ENCODE peak calls at places on chromosomes 13 and 19, in five cellular contexts. One of them, this sample, is unnamed.

GRCh38 chr19:53553865-53554791 is 16.2 kb downstream of the ZNF331 start:
- DNase-seq in nephron progenitor cell: no peak
- DNase-seq in breast epithelium: peak; percentile 77
- DNase-seq in stomach: peak; percentile 90
- DNase-seq in HFFc6: peak; percentile 72
- DNase-seq in this sample: peak; percentile 44

GRCh38 chr13:29892149-29892548 is 41.7 kb upstream of the UBL3 start:
- DNase-seq in nephron progenitor cell: no peak
- DNase-seq in stomach: no peak
- DNase-seq in breast epithelium: no peak
- DNase-seq in HFFc6: no peak
- DNase-seq in this sample: no peak

GRCh38 chr19:799076-799881 is 2.0 kb downstream of the PTBP1 start:
- DNase-seq in nephron progenitor cell: peak; percentile 42
- DNase-seq in breast epithelium: no peak
- DNase-seq in stomach: no peak
- DNase-seq in HFFc6: peak; percentile 41
- DNase-seq in this sample: no peak

GRCh38 chr19:11736696-11737095 is 2.0 kb downstream of the ZNF823 start:
- DNase-seq in breast epithelium: no peak
- DNase-seq in HFFc6: peak; percentile 77
- DNase-seq in nephron progenitor cell: no peak
- DNase-seq in stomach: no peak
- DNase-seq in this sample: no peak

GRCh38 chr19:2049741-2050348 is 1.2 kb downstream of the MKNK2 start:
- DNase-seq in breast epithelium: peak; percentile 88
- DNase-seq in nephron progenitor cell: peak; percentile 53
- DNase-seq in HFFc6: peak; percentile 83
- DNase-seq in stomach: peak; percentile 91
- DNase-seq in this sample: no peak

GRCh38 chr13:31105020-31105800 is 56.5 kb downstream of the HSPH1 start:
- DNase-seq in HFFc6: no peak
- DNase-seq in nephron progenitor cell: no peak
- DNase-seq in breast epithelium: no peak
- DNase-seq in stomach: no peak
- DNase-seq in this sample: no peak

GRCh38 chr19:29365836-29366417 is 153.0 kb upstream of the UQCRFS1 start:
- DNase-seq in HFFc6: no peak
- DNase-seq in breast epithelium: no peak
- DNase-seq in stomach: no peak
- DNase-seq in nephron progenitor cell: no peak
- DNase-seq in this sample: no peak

GRCh38 chr19:3061214-3062161 is 807 bp downstream of the TLE5 start:
- DNase-seq in nephron progenitor cell: no peak
- DNase-seq in stomach: peak; percentile 52
- DNase-seq in breast epithelium: no peak
- DNase-seq in HFFc6: no peak
- DNase-seq in this sample: no peak

GRCh38 chr13:84303035-84303434 is 420.8 kb upstream of the SLITRK1 start:
- DNase-seq in nephron progenitor cell: no peak
- DNase-seq in HFFc6: no peak
- DNase-seq in breast epithelium: no peak
- DNase-seq in stomach: no peak
- DNase-seq in this sample: no peak

GRCh38 chr19:56126983-56127780 is 6.1 kb upstream of the ZNF787 start:
- DNase-seq in HFFc6: no peak
- DNase-seq in breast epithelium: no peak
- DNase-seq in stomach: no peak
- DNase-seq in nephron progenitor cell: no peak
- DNase-seq in this sample: no peak

GRCh38 chr13:40389081-40389641 is 277.3 kb downstream of the FOXO1 start:
- DNase-seq in HFFc6: no peak
- DNase-seq in nephron progenitor cell: no peak
- DNase-seq in stomach: no peak
- DNase-seq in breast epithelium: no peak
- DNase-seq in this sample: no peak

GRCh38 chr19:11191273-11191755 is 6.0 kb downstream of the KANK2 start:
- DNase-seq in HFFc6: peak; percentile 86
- DNase-seq in stomach: peak; percentile 36
- DNase-seq in nephron progenitor cell: no peak
- DNase-seq in breast epithelium: no peak
- DNase-seq in this sample: no peak

GRCh38 chr13:100875392-100876043 is 200.9 kb upstream of the TMTC4 start:
- DNase-seq in stomach: no peak
- DNase-seq in HFFc6: peak; percentile 76
- DNase-seq in breast epithelium: no peak
- DNase-seq in nephron progenitor cell: no peak
- DNase-seq in this sample: peak; percentile 95

GRCh38 chr19:4969772-4970531 is 1.0 kb downstream of the KDM4B start:
- DNase-seq in HFFc6: no peak
- DNase-seq in breast epithelium: no peak
- DNase-seq in stomach: no peak
- DNase-seq in nephron progenitor cell: no peak
- DNase-seq in this sample: no peak

GRCh38 chr13:53250272-53250875 is 221.8 kb downstream of the OLFM4 start:
- DNase-seq in HFFc6: peak; percentile 77
- DNase-seq in stomach: no peak
- DNase-seq in nephron progenitor cell: peak; percentile 42
- DNase-seq in breast epithelium: no peak
- DNase-seq in this sample: peak; percentile 64

GRCh38 chr13:24916464-24916863 is 152.5 kb downstream of the RNF17 start:
- DNase-seq in stomach: no peak
- DNase-seq in breast epithelium: no peak
- DNase-seq in nephron progenitor cell: no peak
- DNase-seq in HFFc6: no peak
- DNase-seq in this sample: no peak

GRCh38 chr19:45403781-45404556 is 900 bp downstream of the PPP1R13L start:
- DNase-seq in nephron progenitor cell: peak; percentile 71
- DNase-seq in breast epithelium: peak; percentile 81
- DNase-seq in stomach: peak; percentile 73
- DNase-seq in HFFc6: no peak
- DNase-seq in this sample: no peak
- TF ChIP-seq CTCF in nephron progenitor cell: peak; percentile 39
- TF ChIP-seq CTCF in breast epithelium: peak; percentile 18
- TF ChIP-seq CTCF in stomach: no peak
- TF ChIP-seq CTCF in HFFc6: peak; percentile 75
- TF ChIP-seq CTCF in this sample: peak; percentile 69

GRCh38 chr13:38693168-38693567 is 6.3 kb downstream of the FREM2 start:
- DNase-seq in HFFc6: no peak
- DNase-seq in stomach: no peak
- DNase-seq in breast epithelium: no peak
- DNase-seq in nephron progenitor cell: no peak
- DNase-seq in this sample: no peak
- TF ChIP-seq CTCF in HFFc6: no peak
- TF ChIP-seq CTCF in stomach: no peak
- TF ChIP-seq CTCF in breast epithelium: no peak
- TF ChIP-seq CTCF in nephron progenitor cell: no peak
- TF ChIP-seq CTCF in this sample: no peak

DNA sequence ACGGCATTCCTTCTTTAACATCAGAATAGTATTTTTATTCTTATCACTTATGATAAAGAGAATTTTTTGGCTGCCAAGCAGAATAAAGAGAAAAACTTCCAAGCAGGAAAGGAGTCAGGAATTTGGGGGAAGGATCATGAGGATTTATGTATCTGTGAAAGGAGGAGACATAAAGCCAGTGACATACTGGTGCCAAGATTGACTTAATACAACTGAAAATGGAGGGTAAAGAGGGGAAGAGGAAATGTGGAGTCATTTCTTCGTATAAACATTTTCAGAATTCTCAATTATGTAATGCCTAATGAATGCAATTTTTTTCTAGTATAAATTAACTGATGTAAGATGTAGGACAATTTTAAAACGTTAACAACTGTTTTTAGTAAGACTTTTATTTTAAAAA is 94.6 kb downstream of the RBM26 start:
- DNase-seq in breast epithelium: no peak
- DNase-seq in stomach: no peak
- DNase-seq in nephron progenitor cell: no peak
- DNase-seq in HFFc6: no peak
- DNase-seq in this sample: no peak
- TF ChIP-seq CTCF in breast epithelium: no peak
- TF ChIP-seq CTCF in stomach: no peak
- TF ChIP-seq CTCF in nephron progenitor cell: no peak
- TF ChIP-seq CTCF in HFFc6: no peak
- TF ChIP-seq CTCF in this sample: no peak

DNA sequence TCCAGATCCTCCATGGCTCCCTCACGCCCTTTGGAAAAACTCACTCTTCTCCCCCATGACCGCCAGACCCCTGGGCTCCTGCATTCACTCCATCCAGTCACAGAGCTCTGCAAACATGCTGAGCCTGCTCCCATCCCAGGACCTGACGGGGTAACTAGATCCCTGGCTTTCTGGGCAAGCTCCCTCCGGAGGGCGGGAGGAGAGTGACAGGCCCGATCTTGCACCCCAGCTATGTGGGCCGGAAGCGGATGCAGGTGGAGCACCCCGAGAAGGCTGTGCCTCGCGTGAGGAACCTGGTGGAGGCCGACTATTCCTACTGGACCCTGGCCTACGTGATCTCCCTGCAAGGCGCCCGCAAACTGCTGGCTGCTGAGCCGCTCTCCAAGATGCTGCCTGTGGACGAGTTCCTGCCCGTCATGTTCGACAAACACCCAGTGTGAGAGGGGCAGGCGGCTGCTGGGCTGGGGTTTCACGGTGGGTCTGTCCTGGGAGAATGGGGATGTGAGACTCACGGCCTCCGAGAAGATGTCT is 25.1 kb downstream of the COLGALT1 start:
- DNase-seq in breast epithelium: no peak
- DNase-seq in stomach: no peak
- DNase-seq in nephron progenitor cell: no peak
- DNase-seq in HFFc6: no peak
- DNase-seq in this sample: no peak
- TF ChIP-seq CTCF in breast epithelium: no peak
- TF ChIP-seq CTCF in stomach: no peak
- TF ChIP-seq CTCF in nephron progenitor cell: no peak
- TF ChIP-seq CTCF in HFFc6: peak; percentile 27
- TF ChIP-seq CTCF in this sample: no peak

DNA sequence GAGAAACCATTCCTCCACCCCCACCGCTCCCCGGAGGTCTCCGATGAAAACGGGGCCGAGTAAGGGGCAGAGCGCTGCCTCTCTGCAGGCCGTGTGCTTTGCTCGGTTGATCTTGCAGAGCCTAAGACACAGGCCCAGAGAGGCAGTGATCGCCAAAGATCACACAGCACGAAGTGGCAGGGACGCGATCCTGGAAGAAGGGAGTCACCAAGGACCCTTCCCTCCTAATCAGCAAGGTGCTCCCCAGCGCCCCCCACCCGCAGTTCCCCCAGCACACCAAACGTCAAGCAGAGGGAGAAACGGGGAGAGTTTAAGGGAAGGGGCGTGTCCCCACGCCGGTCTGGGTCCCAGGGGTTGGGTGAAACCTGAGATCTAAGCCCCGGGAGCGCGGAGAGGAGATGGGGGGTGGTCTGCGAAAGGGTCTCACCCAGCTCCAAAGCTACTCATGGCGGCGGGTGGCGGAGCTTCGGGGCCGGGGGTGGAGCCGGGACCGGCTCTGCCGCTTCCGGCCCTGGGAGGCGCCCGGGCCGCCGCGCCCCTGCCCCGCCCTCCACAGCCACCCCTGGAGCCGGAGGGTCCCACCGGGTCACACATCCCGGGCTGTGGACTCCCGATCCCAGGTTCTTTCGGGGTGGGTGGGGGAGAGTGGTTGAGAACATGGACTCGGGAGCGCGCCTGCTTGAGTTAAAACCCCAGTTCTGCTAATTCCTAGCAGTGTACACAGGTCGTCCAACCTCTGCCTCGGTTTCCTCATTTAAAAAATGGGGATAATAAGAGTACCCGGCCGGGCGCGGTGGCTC is at the start of gene EML2:
- DNase-seq in stomach: peak; percentile 71
- DNase-seq in breast epithelium: peak; percentile 57
- DNase-seq in nephron progenitor cell: peak; percentile 83
- DNase-seq in HFFc6: no peak
- DNase-seq in this sample: no peak
- TF ChIP-seq CTCF in stomach: no peak
- TF ChIP-seq CTCF in breast epithelium: no peak
- TF ChIP-seq CTCF in nephron progenitor cell: peak; percentile 15
- TF ChIP-seq CTCF in HFFc6: peak; percentile 55
- TF ChIP-seq CTCF in this sample: peak; percentile 40

GRCh38 chr19:27774337-27774736 is 1438.6 kb downstream of the UQCRFS1 start:
- DNase-seq in nephron progenitor cell: no peak
- DNase-seq in stomach: no peak
- DNase-seq in HFFc6: no peak
- DNase-seq in breast epithelium: no peak
- DNase-seq in this sample: no peak
- TF ChIP-seq CTCF in nephron progenitor cell: no peak
- TF ChIP-seq CTCF in stomach: no peak
- TF ChIP-seq CTCF in HFFc6: peak; percentile 50
- TF ChIP-seq CTCF in breast epithelium: no peak
- TF ChIP-seq CTCF in this sample: peak; percentile 41